ENCODE peak calls at places on chromosomes 4 and X, in eight cellular contexts. Q, G, N, I, Z, A, T and O are unnamed samples.
A peak's percentile ranks its signal among the peaks of the same experiment; 100 is the strongest.

GRCh38 chrX:119552508-119552907 is 12.7 kb downstream of the STEEP1 start:
- DNase-seq in G (no peak), Q (no peak), Z (no peak), N (no peak), A (no peak), T (no peak), I (no peak), O (no peak)

GRCh38 chr4:103626296-103626695 is 93.5 kb downstream of the TACR3 start:
- DNase-seq in I (no peak), G (no peak), N (no peak), Z (no peak), T (no peak), Q (no peak), A (peak; percentile 22), O (no peak)

GRCh38 chrX:103404225-103405008 is 28.1 kb downstream of the BEX3 start:
- DNase-seq in Z (peak; percentile 33), Q (peak; percentile 76), A (peak; percentile 87), G (peak; percentile 44), I (peak; percentile 61), T (peak; percentile 62), N (no peak), O (peak; percentile 79)

GRCh38 chr4:22485751-22486150 is 30.1 kb downstream of the ADGRA3 start:
- DNase-seq in N (no peak), I (no peak), T (no peak), A (no peak), Z (no peak), G (no peak), Q (no peak), O (no peak)

GRCh38 chrX:131703646-131704045 is 159.8 kb downstream of the OR13H1 start:
- DNase-seq in A (no peak), Q (no peak), Z (no peak), T (no peak), N (no peak), G (no peak), I (no peak), O (no peak)

GRCh38 chr4:180967936-180968335 is 1275.3 kb upstream of the TENM3 start:
- DNase-seq in A (no peak), G (no peak), I (no peak), Z (no peak), T (no peak), N (no peak), Q (no peak), O (no peak)

GRCh38 chrX:130051176-130051845 is 59.0 kb downstream of the ELF4 start:
- DNase-seq in Z (no peak), G (no peak), I (no peak), T (no peak), Q (no peak), N (no peak), A (no peak), O (no peak)

GRCh38 chr4:174764105-174764729 is 64.8 kb downstream of the GLRA3 start:
- DNase-seq in G (no peak), Z (no peak), N (no peak), T (no peak), A (peak; percentile 78), I (peak; percentile 34), Q (no peak), O (peak; percentile 6)

GRCh38 chr4:16967722-16968121 is 69.3 kb upstream of the LDB2 start:
- DNase-seq in Q (peak; percentile 87), Z (no peak), A (no peak), G (no peak), T (peak; percentile 23), N (no peak), I (no peak), O (peak; percentile 11)

GRCh38 chr4:1169171-1169671 is 3.2 kb downstream of the SPON2 start:
- DNase-seq in Z (no peak), A (no peak), N (no peak), G (no peak), T (no peak), I (no peak), Q (no peak), O (no peak)

GRCh38 chr4:39353478-39354177 is 12.5 kb downstream of the RFC1 start:
- DNase-seq in I (no peak), T (no peak), Z (peak; percentile 85), A (no peak), N (peak; percentile 62), G (no peak), Q (no peak), O (peak; percentile 83)

GRCh38 chr4:75598390-75598789 is 31.9 kb downstream of the CDKL2 start:
- DNase-seq in Q (no peak), A (peak; percentile 10), N (no peak), I (peak; percentile 16), G (no peak), T (no peak), Z (no peak), O (no peak)

GRCh38 chr4:8892556-8893226 is 21.1 kb upstream of the HMX1 start:
- DNase-seq in N (no peak), A (no peak), G (no peak), I (no peak), Q (no peak), Z (no peak), T (no peak), O (no peak)

GRCh38 chr4:123488916-123489315 is 92.3 kb downstream of the SPRY1 start:
- DNase-seq in I (peak; percentile 33), T (no peak), Z (peak; percentile 19), A (no peak), Q (no peak), N (peak; percentile 71), G (no peak), O (no peak)

GRCh38 chr4:104395219-104395618 is 99.5 kb downstream of the CXXC4 start:
- DNase-seq in G (no peak), N (no peak), Q (no peak), I (no peak), T (no peak), A (peak; percentile 6), Z (no peak), O (no peak)

GRCh38 chrX:15605233-15605632 is 4.5 kb upstream of the ACE2 start:
- DNase-seq in T (no peak), Q (no peak), A (no peak), Z (no peak), I (no peak), G (no peak), N (no peak), O (no peak)

GRCh38 chr4:6333301-6334202 is 63.9 kb downstream of the WFS1 start:
- DNase-seq in N (no peak), T (no peak), G (no peak), A (peak; percentile 60), Z (no peak), Q (no peak), I (peak; percentile 46), O (no peak)

GRCh38 chrX:153470411-153471363 is at the start of gene HAUS7:
- DNase-seq in Z (peak; percentile 42), T (peak; percentile 88), A (peak; percentile 81), Q (peak; percentile 94), I (peak; percentile 97), N (peak; percentile 83), G (peak; percentile 84), O (peak; percentile 92)
- TF ChIP-seq POLR2AphosphoS5 in Z (no peak), T (peak; percentile 60), A (peak; percentile 48), Q (peak; percentile 6), I (no peak), N (no peak), G (no peak), O (no peak)

GRCh38 chr4:55545133-55545532 is 1.6 kb downstream of the CLOCK start:
- DNase-seq in Z (no peak), Q (no peak), A (peak; percentile 46), G (no peak), T (no peak), N (no peak), I (no peak), O (peak; percentile 44)
- TF ChIP-seq POLR2AphosphoS5 in Z (no peak), Q (no peak), A (no peak), G (no peak), T (no peak), N (no peak), I (no peak), O (no peak)

DNA sequence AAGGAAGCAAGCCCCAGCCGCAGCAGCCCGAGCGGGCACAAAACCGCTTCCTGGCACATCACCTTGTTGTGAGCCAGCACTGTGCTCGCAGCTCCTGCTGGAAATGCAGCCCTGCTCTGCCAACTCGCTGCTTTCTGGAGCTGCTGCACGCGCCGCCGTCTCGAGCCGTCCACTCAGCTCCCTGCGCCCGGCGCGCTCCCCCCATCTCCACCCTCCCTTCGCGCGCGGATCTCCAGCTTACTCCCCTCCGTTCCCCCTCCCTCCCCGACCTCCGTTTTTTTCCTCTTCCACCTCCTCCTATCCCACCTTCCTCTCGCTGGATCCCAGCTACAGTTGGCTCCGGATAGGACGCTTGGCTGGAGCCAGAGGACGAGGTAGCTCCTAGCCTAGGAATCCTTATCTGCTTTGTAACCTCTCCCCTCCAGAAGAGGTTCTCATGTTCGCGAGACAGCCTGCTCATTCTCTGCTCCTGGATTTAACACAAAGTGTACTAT is at the start of gene SPOCK3:
- DNase-seq in A (peak; percentile 71), G (peak; percentile 19), Q (no peak), Z (no peak), I (no peak), T (no peak), N (no peak), O (peak; percentile 41)
- TF ChIP-seq POLR2AphosphoS5 in A (no peak), G (no peak), Q (no peak), Z (no peak), I (no peak), T (no peak), N (no peak), O (no peak)

GRCh38 chr4:10101559-10102192 is 14.9 kb downstream of the WDR1 start:
- DNase-seq in I (no peak), N (no peak), T (no peak), Z (no peak), Q (peak; percentile 90), G (peak; percentile 81), A (no peak), O (no peak)

GRCh38 chr4:10102193-10102980 is 14.2 kb downstream of the WDR1 start:
- DNase-seq in Q (no peak), G (no peak), A (no peak), I (no peak), Z (no peak), T (no peak), N (no peak), O (no peak)

GRCh38 chr4:10098770-10099139 is 17.8 kb downstream of the WDR1 start:
- DNase-seq in Q (no peak), Z (no peak), T (no peak), G (no peak), A (no peak), N (no peak), I (no peak), O (no peak)

GRCh38 chr4:10099521-10100325 is 16.9 kb downstream of the WDR1 start:
- DNase-seq in Q (no peak), N (no peak), Z (no peak), A (no peak), T (no peak), G (no peak), I (no peak), O (no peak)

DNA sequence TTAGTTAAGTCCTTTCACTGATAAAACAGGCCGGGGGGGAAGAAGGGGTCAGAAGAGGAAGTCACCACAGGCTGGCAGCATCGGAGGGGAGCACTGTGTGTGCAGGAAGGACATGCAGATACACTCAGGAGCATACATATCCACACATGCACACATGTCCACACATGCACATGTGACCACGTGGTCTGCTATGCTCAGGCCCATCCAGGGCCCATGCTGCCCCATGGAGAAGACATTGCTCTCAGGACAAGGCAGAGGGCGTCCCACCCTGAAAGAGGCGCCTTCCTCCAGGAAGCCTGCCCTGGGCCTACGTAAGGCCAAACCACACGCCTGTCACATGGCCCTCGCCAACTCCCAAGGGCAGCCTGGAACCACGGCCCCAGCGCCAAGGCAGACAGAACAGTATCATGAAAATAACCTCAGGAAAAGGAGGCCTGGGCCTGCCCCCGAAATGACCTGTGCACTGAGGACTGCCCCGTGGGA is 15.8 kb downstream of the WDR1 start:
- DNase-seq in N (peak; percentile 62), A (no peak), T (peak; percentile 42), G (no peak), Z (no peak), I (no peak), Q (peak; percentile 75), O (no peak)
- TF ChIP-seq POLR2AphosphoS5 in N (peak; percentile 9), A (no peak), T (no peak), G (no peak), Z (peak; percentile 55), I (peak; percentile 35), Q (peak; percentile 45), O (no peak)